ENCODE peak calls at places on chromosomes 12 and 14, in seven cellular contexts. One of them, this sample, is unnamed.

GRCh38 chr14:90184571-90185266 is 71.6 kb upstream of the PSMC1 start:
- DNase-seq in H9: no peak
- DNase-seq in trophoblast cell: no peak
- DNase-seq in mesenchymal stem cell: no peak
- DNase-seq in mesendoderm: peak; percentile 9
- DNase-seq in H1: no peak
- DNase-seq in neuronal stem cell: no peak
- DNase-seq in this sample: no peak

GRCh38 chr14:91311284-91311662 is 66.8 kb upstream of the GPR68 start:
- DNase-seq in trophoblast cell: no peak
- DNase-seq in H1: no peak
- DNase-seq in mesenchymal stem cell: no peak
- DNase-seq in mesendoderm: no peak
- DNase-seq in neuronal stem cell: no peak
- DNase-seq in H9: no peak
- DNase-seq in this sample: no peak

GRCh38 chr12:121033625-121034349 is 5.3 kb downstream of the OASL start:
- DNase-seq in H1: no peak
- DNase-seq in mesendoderm: no peak
- DNase-seq in trophoblast cell: no peak
- DNase-seq in H9: no peak
- DNase-seq in neuronal stem cell: no peak
- DNase-seq in mesenchymal stem cell: peak; percentile 18
- DNase-seq in this sample: no peak

GRCh38 chr12:46124132-46124847 is 133.9 kb upstream of the SCAF11 start:
- DNase-seq in H9: no peak
- DNase-seq in H1: no peak
- DNase-seq in mesendoderm: no peak
- DNase-seq in trophoblast cell: no peak
- DNase-seq in mesenchymal stem cell: peak; percentile 35
- DNase-seq in neuronal stem cell: no peak
- DNase-seq in this sample: peak; percentile 7

GRCh38 chr12:78683031-78683430 is 181.5 kb upstream of the SYT1 start:
- DNase-seq in mesendoderm: no peak
- DNase-seq in H1: no peak
- DNase-seq in H9: no peak
- DNase-seq in trophoblast cell: no peak
- DNase-seq in neuronal stem cell: no peak
- DNase-seq in mesenchymal stem cell: no peak
- DNase-seq in this sample: peak; percentile 58

GRCh38 chr14:94345344-94346072 is 22.4 kb upstream of the SERPINA6 start:
- DNase-seq in mesenchymal stem cell: peak; percentile 38
- DNase-seq in neuronal stem cell: no peak
- DNase-seq in trophoblast cell: peak; percentile 49
- DNase-seq in H9: no peak
- DNase-seq in mesendoderm: peak; percentile 25
- DNase-seq in H1: no peak
- DNase-seq in this sample: peak; percentile 93

GRCh38 chr14:20683896-20684661 is at the start of gene RNASE4:
- DNase-seq in mesendoderm: peak; percentile 97
- DNase-seq in H1: no peak
- DNase-seq in mesenchymal stem cell: peak; percentile 93
- DNase-seq in neuronal stem cell: peak; percentile 66
- DNase-seq in H9: peak; percentile 80
- DNase-seq in trophoblast cell: peak; percentile 86
- DNase-seq in this sample: peak; percentile 93

GRCh38 chr12:29691146-29691854 is 92.4 kb downstream of the TMTC1 start:
- DNase-seq in trophoblast cell: no peak
- DNase-seq in mesendoderm: peak; percentile 70
- DNase-seq in H9: peak; percentile 56
- DNase-seq in neuronal stem cell: no peak
- DNase-seq in mesenchymal stem cell: no peak
- DNase-seq in H1: no peak
- DNase-seq in this sample: no peak

GRCh38 chr14:22555573-22556011 is 33.4 kb downstream of the DAD1 start:
- DNase-seq in mesendoderm: no peak
- DNase-seq in H1: no peak
- DNase-seq in neuronal stem cell: no peak
- DNase-seq in trophoblast cell: no peak
- DNase-seq in H9: no peak
- DNase-seq in mesenchymal stem cell: no peak
- DNase-seq in this sample: peak; percentile 52

GRCh38 chr12:29229158-29229505 is 80.1 kb downstream of the FAR2 start:
- DNase-seq in neuronal stem cell: no peak
- DNase-seq in H1: no peak
- DNase-seq in H9: no peak
- DNase-seq in trophoblast cell: no peak
- DNase-seq in mesenchymal stem cell: no peak
- DNase-seq in mesendoderm: no peak
- DNase-seq in this sample: no peak

GRCh38 chr12:114355389-114356088 is 50.4 kb downstream of the TBX5 start:
- DNase-seq in mesenchymal stem cell: no peak
- DNase-seq in H9: peak; percentile 86
- DNase-seq in mesendoderm: peak; percentile 82
- DNase-seq in H1: no peak
- DNase-seq in neuronal stem cell: no peak
- DNase-seq in trophoblast cell: no peak
- DNase-seq in this sample: no peak

GRCh38 chr14:57244103-57244502 is 24.6 kb downstream of the EXOC5 start:
- DNase-seq in mesenchymal stem cell: peak; percentile 54
- DNase-seq in mesendoderm: no peak
- DNase-seq in H9: no peak
- DNase-seq in H1: no peak
- DNase-seq in neuronal stem cell: no peak
- DNase-seq in trophoblast cell: peak; percentile 5
- DNase-seq in this sample: no peak

GRCh38 chr14:36068777-36069534 is 107.6 kb downstream of the PTCSC3 start:
- DNase-seq in H1: no peak
- DNase-seq in neuronal stem cell: no peak
- DNase-seq in H9: no peak
- DNase-seq in mesendoderm: no peak
- DNase-seq in mesenchymal stem cell: no peak
- DNase-seq in trophoblast cell: peak; percentile 8
- DNase-seq in this sample: peak; percentile 21

GRCh38 chr12:124036117-124037109 is 63.4 kb downstream of the ZNF664 start:
- DNase-seq in H1: no peak
- DNase-seq in mesenchymal stem cell: peak; percentile 56
- DNase-seq in trophoblast cell: peak; percentile 19
- DNase-seq in neuronal stem cell: peak; percentile 36
- DNase-seq in mesendoderm: peak; percentile 48
- DNase-seq in H9: no peak
- DNase-seq in this sample: peak; percentile 44

GRCh38 chr14:105141486-105142281 is 26.9 kb downstream of the JAG2 start:
- DNase-seq in neuronal stem cell: no peak
- DNase-seq in H9: peak; percentile 19
- DNase-seq in H1: no peak
- DNase-seq in mesenchymal stem cell: no peak
- DNase-seq in mesendoderm: no peak
- DNase-seq in trophoblast cell: no peak
- DNase-seq in this sample: no peak

GRCh38 chr12:1552978-1553471 is 41.4 kb downstream of the FBXL14 start:
- DNase-seq in H1: no peak
- DNase-seq in neuronal stem cell: no peak
- DNase-seq in mesenchymal stem cell: peak; percentile 65
- DNase-seq in trophoblast cell: no peak
- DNase-seq in mesendoderm: no peak
- DNase-seq in H9: no peak
- DNase-seq in this sample: peak; percentile 84

GRCh38 chr12:54352022-54352531 is 12.2 kb downstream of the GPR84 start:
- DNase-seq in mesenchymal stem cell: peak; percentile 70
- DNase-seq in mesendoderm: peak; percentile 85
- DNase-seq in H1: peak; percentile 50
- DNase-seq in neuronal stem cell: peak; percentile 79
- DNase-seq in H9: peak; percentile 81
- DNase-seq in trophoblast cell: no peak
- DNase-seq in this sample: peak; percentile 79

GRCh38 chr12:97229036-97229435 is 233.6 kb upstream of the RMST start:
- DNase-seq in mesendoderm: no peak
- DNase-seq in mesenchymal stem cell: no peak
- DNase-seq in H1: no peak
- DNase-seq in H9: no peak
- DNase-seq in neuronal stem cell: no peak
- DNase-seq in trophoblast cell: no peak
- DNase-seq in this sample: no peak

GRCh38 chr12:100528044-100528443 is 45.4 kb upstream of the GAS2L3 start:
- DNase-seq in mesenchymal stem cell: no peak
- DNase-seq in mesendoderm: no peak
- DNase-seq in trophoblast cell: no peak
- DNase-seq in neuronal stem cell: no peak
- DNase-seq in H9: no peak
- DNase-seq in H1: no peak
- DNase-seq in this sample: no peak

GRCh38 chr12:56839489-56840442 is 76.6 kb downstream of the HSD17B6 start:
- DNase-seq in H1: peak; percentile 51
- DNase-seq in H9: peak; percentile 83
- DNase-seq in mesenchymal stem cell: peak; percentile 60
- DNase-seq in neuronal stem cell: peak; percentile 35
- DNase-seq in trophoblast cell: peak; percentile 10
- DNase-seq in mesendoderm: peak; percentile 83
- DNase-seq in this sample: peak; percentile 9

GRCh38 chr12:58668831-58669230 is 251.5 kb downstream of the LRIG3 start:
- DNase-seq in H1: no peak
- DNase-seq in mesendoderm: no peak
- DNase-seq in neuronal stem cell: no peak
- DNase-seq in H9: no peak
- DNase-seq in mesenchymal stem cell: peak; percentile 1
- DNase-seq in trophoblast cell: no peak
- DNase-seq in this sample: peak; percentile 39

DNA sequence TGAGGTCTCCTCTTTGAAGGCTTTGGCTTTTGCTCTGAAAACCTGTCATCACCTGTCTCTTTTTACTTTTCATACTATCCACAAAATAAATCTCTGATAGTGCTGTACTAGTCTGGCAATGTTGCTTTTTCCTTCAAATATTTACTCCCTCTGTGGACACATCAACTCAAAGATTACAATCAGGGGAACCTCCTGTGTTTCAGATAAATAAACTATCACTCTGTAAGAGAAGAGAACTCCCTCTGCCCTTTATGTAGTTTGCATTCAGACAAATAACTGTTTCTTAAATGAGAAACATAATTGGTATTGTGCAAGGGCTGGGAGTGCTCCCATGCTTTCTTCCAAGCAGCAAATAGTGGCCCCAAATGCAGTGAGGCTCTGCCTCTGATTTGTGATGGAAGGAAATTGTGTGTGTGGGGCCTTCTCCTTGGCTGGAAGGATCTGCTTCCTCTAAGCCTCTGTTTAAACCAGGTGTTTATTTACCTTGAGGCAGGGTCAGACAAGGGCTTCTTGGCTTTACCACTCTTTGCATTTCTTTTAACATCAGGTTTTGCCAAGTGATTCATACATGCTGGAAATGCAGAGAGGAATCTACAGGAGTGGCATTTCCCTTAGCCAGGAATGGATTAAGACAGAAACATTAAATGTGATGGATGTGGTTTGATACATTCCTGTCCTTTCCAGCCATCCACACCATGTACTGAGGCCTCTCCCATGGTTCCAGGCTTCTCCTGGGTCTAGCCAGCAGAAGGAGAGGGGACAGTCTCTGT is 69.0 kb downstream of the AKAP6 start:
- DNase-seq in H9: no peak
- DNase-seq in trophoblast cell: no peak
- DNase-seq in H1: no peak
- DNase-seq in neuronal stem cell: no peak
- DNase-seq in mesenchymal stem cell: peak; percentile 50
- DNase-seq in mesendoderm: no peak
- DNase-seq in this sample: peak; percentile 44
- H3K4ac ChIP-seq in H9: no peak overlapping the region
- H3K4ac ChIP-seq in trophoblast cell: no peak overlapping the region
- H3K4ac ChIP-seq in H1: no peak overlapping the region
- H3K4ac ChIP-seq in neuronal stem cell: no peak overlapping the region
- H3K4ac ChIP-seq in mesenchymal stem cell: peak overlapping the region; percentile 26
- H3K4ac ChIP-seq in mesendoderm: no peak overlapping the region
- H3K4ac ChIP-seq in this sample: no peak overlapping the region

DNA sequence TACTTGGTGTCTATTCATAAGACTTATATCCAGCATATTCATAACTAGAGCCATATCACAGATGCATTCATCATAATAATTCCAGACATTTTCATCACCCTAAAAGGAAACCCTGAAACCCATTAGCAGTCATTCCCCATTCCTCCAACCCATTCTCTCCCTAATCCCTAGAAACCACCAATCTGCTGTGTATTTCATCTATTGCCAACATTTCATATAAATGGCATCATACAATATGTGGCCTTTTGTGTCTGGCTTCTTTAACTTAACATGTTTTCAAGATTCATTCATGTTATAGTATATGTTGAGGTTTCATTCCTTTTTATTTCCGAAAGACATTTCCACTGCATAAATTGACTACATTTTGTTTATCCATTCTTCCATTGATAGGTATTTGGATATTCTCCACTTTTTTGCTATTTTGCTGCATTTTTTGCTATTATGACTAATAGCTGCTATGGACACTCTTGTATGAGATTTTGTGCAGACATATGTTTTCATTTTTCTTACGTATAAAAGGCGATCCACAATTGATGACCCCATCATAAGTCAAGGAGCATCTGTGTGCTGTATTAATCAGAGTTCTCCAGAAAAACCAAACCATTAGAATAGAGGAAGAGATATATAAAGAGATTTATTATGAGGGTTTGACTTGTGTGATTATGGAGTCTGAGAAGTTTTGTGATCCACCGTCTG is 5.2 kb upstream of the OAS2 start:
- DNase-seq in mesenchymal stem cell: no peak
- DNase-seq in H1: no peak
- DNase-seq in neuronal stem cell: no peak
- DNase-seq in mesendoderm: no peak
- DNase-seq in trophoblast cell: no peak
- DNase-seq in H9: no peak
- DNase-seq in this sample: no peak
- H3K4ac ChIP-seq in mesenchymal stem cell: no peak overlapping the region
- H3K4ac ChIP-seq in H1: no peak overlapping the region
- H3K4ac ChIP-seq in neuronal stem cell: no peak overlapping the region
- H3K4ac ChIP-seq in mesendoderm: no peak overlapping the region
- H3K4ac ChIP-seq in trophoblast cell: no peak overlapping the region
- H3K4ac ChIP-seq in H9: no peak overlapping the region
- H3K4ac ChIP-seq in this sample: no peak overlapping the region

GRCh38 chr12:92339198-92339821 is 193.7 kb upstream of the BTG1 start:
- DNase-seq in H9: no peak
- DNase-seq in trophoblast cell: no peak
- DNase-seq in H1: no peak
- DNase-seq in neuronal stem cell: no peak
- DNase-seq in mesendoderm: no peak
- DNase-seq in mesenchymal stem cell: no peak
- DNase-seq in this sample: no peak
- H3K4ac ChIP-seq in H9: no peak overlapping the region
- H3K4ac ChIP-seq in trophoblast cell: peak overlapping the region; percentile 13
- H3K4ac ChIP-seq in H1: no peak overlapping the region
- H3K4ac ChIP-seq in neuronal stem cell: no peak overlapping the region
- H3K4ac ChIP-seq in mesendoderm: no peak overlapping the region
- H3K4ac ChIP-seq in mesenchymal stem cell: no peak overlapping the region
- H3K4ac ChIP-seq in this sample: no peak overlapping the region

DNA sequence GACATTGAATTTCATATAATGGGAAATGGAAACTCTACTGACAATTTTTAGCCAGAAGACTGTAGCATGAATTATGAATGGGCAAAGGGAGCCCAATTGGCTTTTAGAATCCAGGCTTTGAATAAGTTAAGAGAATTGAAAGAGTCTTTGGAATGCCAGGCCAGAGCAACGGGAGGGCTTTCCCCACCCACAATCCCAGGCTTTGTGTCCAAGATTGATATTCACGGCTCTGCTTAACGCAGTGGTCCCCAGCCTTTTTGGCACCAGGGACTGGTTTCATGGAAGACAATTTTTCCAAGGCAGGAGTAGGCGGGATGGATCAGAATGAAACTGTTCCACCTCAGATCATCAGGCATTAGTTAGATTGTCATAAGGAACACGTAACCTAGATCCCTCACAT is 79.7 kb downstream of the EPS8 start:
- DNase-seq in H9: peak; percentile 33
- DNase-seq in neuronal stem cell: peak; percentile 36
- DNase-seq in mesenchymal stem cell: no peak
- DNase-seq in mesendoderm: no peak
- DNase-seq in H1: no peak
- DNase-seq in trophoblast cell: no peak
- DNase-seq in this sample: no peak
- H3K4ac ChIP-seq in H9: no peak overlapping the region
- H3K4ac ChIP-seq in neuronal stem cell: no peak overlapping the region
- H3K4ac ChIP-seq in mesenchymal stem cell: no peak overlapping the region
- H3K4ac ChIP-seq in mesendoderm: no peak overlapping the region
- H3K4ac ChIP-seq in H1: no peak overlapping the region
- H3K4ac ChIP-seq in trophoblast cell: no peak overlapping the region
- H3K4ac ChIP-seq in this sample: no peak overlapping the region

This sample was measured in IMR-90.